ENCODE peak calls at places on chromosomes 5 and 9, in four cellular contexts. B is CD4-positive, alpha-beta T cell; V is sigmoid colon; M is cardiac muscle cell. U is an unnamed sample.

GRCh38 chr9:18365651-18366050 is 108.3 kb upstream of the ADAMTSL1 start:
- DNase-seq in B (no peak), V (no peak), M (no peak), U (no peak)

GRCh38 chr9:121269030-121269887 is 1.3 kb downstream of the GSN start:
- DNase-seq in B (no peak), V (peak; percentile 84), M (no peak), U (peak; percentile 30)

GRCh38 chr9:2621678-2622360 is at the start of gene VLDLR:
- DNase-seq in B (no peak), V (peak; percentile 66), M (no peak), U (peak; percentile 23)

GRCh38 chr9:127926961-127927456 is 3.6 kb downstream of the PIP5KL1 start:
- DNase-seq in B (no peak), V (no peak), M (no peak), U (no peak)

GRCh38 chr5:15021286-15022046 is 149.9 kb upstream of the ANKH start:
- DNase-seq in B (no peak), V (no peak), M (no peak), U (peak; percentile 13)

GRCh38 chr9:114988962-114989599 is 58.7 kb upstream of the TNFSF8 start:
- DNase-seq in B (no peak), V (no peak), M (no peak), U (no peak)

GRCh38 chr5:56415356-56415765 is 182.2 kb upstream of the ANKRD55 start:
- DNase-seq in B (no peak), V (peak; percentile 72), M (no peak), U (peak; percentile 19)

GRCh38 chr5:41761663-41762062 is 108.6 kb downstream of the OXCT1 start:
- DNase-seq in B (no peak), V (no peak), M (no peak), U (no peak)

GRCh38 chr5:97062046-97062445 is 80.4 kb downstream of the LIX1 start:
- DNase-seq in B (no peak), V (no peak), M (peak; percentile 22), U (no peak)

GRCh38 chr9:22035591-22036011 is 26.5 kb upstream of the CDKN2B start:
- DNase-seq in B (no peak), V (no peak), M (no peak), U (no peak)

GRCh38 chr9:4386819-4387218 is 87.0 kb upstream of the GLIS3 start:
- DNase-seq in B (no peak), V (no peak), M (no peak), U (peak; percentile 8)

GRCh38 chr9:129071526-129072131 is 9.3 kb upstream of the DOLPP1 start:
- DNase-seq in B (no peak), V (no peak), M (no peak), U (no peak)

GRCh38 chr9:129932303-129933151 is 97.3 kb downstream of the USP20 start:
- DNase-seq in B (no peak), V (no peak), M (no peak), U (no peak)

GRCh38 chr9:88044200-88044599 is 69.9 kb upstream of the CDK20 start:
- DNase-seq in B (no peak), V (no peak), M (no peak), U (no peak)

GRCh38 chr9:27033815-27034403 is 28.4 kb upstream of the LRRC19 start:
- DNase-seq in B (peak; percentile 34), V (peak; percentile 67), M (peak; percentile 55), U (peak; percentile 49)

GRCh38 chr9:21933281-21933680 is 60.9 kb downstream of the CDKN2A start:
- DNase-seq in B (no peak), V (no peak), M (no peak), U (no peak)

GRCh38 chr9:7691909-7692308 is 107.7 kb downstream of the DMAC1 start:
- DNase-seq in B (no peak), V (no peak), M (no peak), U (no peak)
- TF ChIP-seq CTCF in B (no peak), V (no peak), M (no peak), U (no peak)

DNA sequence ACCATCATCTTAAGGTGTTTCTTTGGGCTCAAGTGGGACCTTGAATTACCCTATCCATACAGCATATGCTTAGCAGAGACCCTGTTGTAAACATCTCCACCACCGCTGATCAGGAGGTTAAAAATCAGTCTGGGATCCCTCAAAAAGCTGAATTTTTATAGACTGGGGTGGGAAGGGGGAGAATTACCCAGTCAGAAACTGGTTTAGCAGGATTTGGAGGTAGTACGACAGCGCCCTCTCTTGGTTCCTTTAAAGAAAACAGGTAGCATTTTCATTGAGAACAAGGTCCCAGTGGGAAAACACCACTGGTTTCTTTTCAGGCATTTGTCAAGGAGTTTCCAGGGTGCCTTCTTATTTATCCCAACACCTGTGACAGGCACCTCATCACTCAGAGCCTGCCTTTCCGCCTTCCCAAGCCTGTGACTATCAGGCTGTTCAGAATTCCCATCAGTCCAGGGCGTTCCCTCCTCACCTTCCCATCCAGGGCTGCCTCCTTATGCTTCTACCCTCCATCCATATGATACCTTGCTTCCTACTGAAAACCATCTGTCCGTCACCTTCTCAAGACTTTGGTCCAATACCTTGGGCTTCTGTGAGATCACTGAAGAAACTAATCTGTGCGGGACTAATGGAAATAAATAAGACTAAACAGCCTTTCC is 203.8 kb upstream of the RAI14 start:
- DNase-seq in B (no peak), V (no peak), M (peak; percentile 31), U (peak; percentile 29)
- TF ChIP-seq CTCF in B (no peak), V (no peak), M (peak; percentile 35), U (peak; percentile 56)

GRCh38 chr9:76996700-76997099 is 22.8 kb upstream of the FOXB2 start:
- DNase-seq in B (no peak), V (peak; percentile 77), M (peak; percentile 65), U (peak; percentile 12)
- TF ChIP-seq CTCF in B (no peak), V (peak; percentile 48), M (peak; percentile 80), U (peak; percentile 25)

GRCh38 chr9:133992780-133993634 is 883 bp upstream of the VAV2 start:
- DNase-seq in B (peak; percentile 57), V (peak; percentile 96), M (peak; percentile 80), U (peak; percentile 76)
- TF ChIP-seq CTCF in B (peak; percentile 48), V (peak; percentile 14), M (peak; percentile 48), U (peak; percentile 24)

U was measured in Calu3.